ENCODE peak calls at places on chromosomes 12 and 14, in four cellular contexts. K, T, N and F are unnamed samples.

GRCh38 chr14:36281309-36281708 is 39.1 kb downstream of the MBIP start:
- DNase-seq in K (no peak), T (no peak), N (peak; percentile 63), F (no peak)

GRCh38 chr14:34051966-34052657 is 101.2 kb upstream of the EGLN3 start:
- DNase-seq in K (peak; percentile 92), T (no peak), N (no peak), F (no peak)

GRCh38 chr12:42735869-42736361 is 146.4 kb upstream of the PRICKLE1 start:
- DNase-seq in K (peak; percentile 72), T (no peak), N (no peak), F (peak; percentile 64)

GRCh38 chr14:21090194-21090939 is 8.1 kb downstream of the ZNF219 start:
- DNase-seq in K (no peak), T (peak; percentile 64), N (peak; percentile 90), F (no peak)

GRCh38 chr12:86713121-86713520 is 456.9 kb upstream of the MGAT4C start:
- DNase-seq in K (no peak), T (no peak), N (no peak), F (no peak)

GRCh38 chr14:38286481-38286880 is 30.6 kb upstream of the CLEC14A start:
- DNase-seq in K (no peak), T (no peak), N (no peak), F (no peak)

GRCh38 chr12:13171921-13172859 is 24.3 kb upstream of the EMP1 start:
- DNase-seq in K (peak; percentile 69), T (no peak), N (peak; percentile 90), F (no peak)

GRCh38 chr14:51750542-51750941 is 98.8 kb downstream of the FRMD6 start:
- DNase-seq in K (no peak), T (no peak), N (peak; percentile 80), F (no peak)

GRCh38 chr12:12916135-12916956 is 25.0 kb downstream of the GPRC5A start:
- DNase-seq in K (peak; percentile 62), T (peak; percentile 84), N (peak; percentile 98), F (peak; percentile 96)

GRCh38 chr14:39232554-39233415 is 930 bp upstream of the MIA2 start:
- DNase-seq in K (peak; percentile 69), T (no peak), N (no peak), F (no peak)

GRCh38 chr12:109732321-109733305 is 19.0 kb downstream of the FAM222A start:
- DNase-seq in K (no peak), T (peak; percentile 28), N (peak; percentile 44), F (no peak)

GRCh38 chr12:56222531-56222895 is 791 bp upstream of the RNF41 start:
- DNase-seq in K (no peak), T (no peak), N (no peak), F (no peak)

GRCh38 chr12:56221757-56222530 is at the start of gene RNF41:
- DNase-seq in K (peak; percentile 97), T (peak; percentile 98), N (peak; percentile 100), F (peak; percentile 98)

GRCh38 chr12:56224954-56225353 is 812 bp downstream of the NABP2 start:
- DNase-seq in K (no peak), T (no peak), N (peak; percentile 59), F (no peak)

GRCh38 chr12:56224102-56224701 is at the start of gene NABP2:
- DNase-seq in K (peak; percentile 96), T (peak; percentile 98), N (peak; percentile 100), F (peak; percentile 99)

DNA sequence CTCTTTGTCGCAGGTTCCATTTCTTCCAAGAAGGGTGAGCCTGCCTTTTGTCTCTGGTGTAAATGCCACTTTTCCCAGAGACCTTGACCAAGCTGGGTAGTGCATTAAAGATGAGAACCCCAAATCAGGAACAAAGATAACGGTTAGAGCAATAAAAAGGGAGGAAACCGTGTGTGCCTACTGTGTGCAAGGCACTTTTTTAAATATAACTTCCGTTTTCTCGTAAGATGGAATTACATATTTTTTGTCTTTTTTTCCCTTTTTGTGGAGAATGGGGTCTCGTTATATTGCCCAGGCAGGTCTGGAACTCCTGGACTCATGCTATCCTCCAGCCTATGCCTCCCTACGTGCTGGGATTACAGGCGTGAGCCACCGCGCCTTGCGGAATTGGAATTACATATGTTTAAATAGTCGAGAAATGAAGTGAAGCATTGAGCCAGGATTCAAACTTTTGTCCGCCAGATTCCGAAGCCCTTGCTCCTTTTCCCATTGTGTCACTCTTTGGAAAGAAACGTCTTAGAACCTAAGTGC is 506 bp upstream of the NABP2 start:
- DNase-seq in K (no peak), T (no peak), N (no peak), F (no peak)
- H3K4me1 ChIP-seq in K (peaks cover 19% of the 10 kb centered on the region), T (peaks cover 43% of the 10 kb centered on the region), N (peaks cover 5% of the 10 kb centered on the region), F (no peaks in the 10 kb centered on the region)

DNA sequence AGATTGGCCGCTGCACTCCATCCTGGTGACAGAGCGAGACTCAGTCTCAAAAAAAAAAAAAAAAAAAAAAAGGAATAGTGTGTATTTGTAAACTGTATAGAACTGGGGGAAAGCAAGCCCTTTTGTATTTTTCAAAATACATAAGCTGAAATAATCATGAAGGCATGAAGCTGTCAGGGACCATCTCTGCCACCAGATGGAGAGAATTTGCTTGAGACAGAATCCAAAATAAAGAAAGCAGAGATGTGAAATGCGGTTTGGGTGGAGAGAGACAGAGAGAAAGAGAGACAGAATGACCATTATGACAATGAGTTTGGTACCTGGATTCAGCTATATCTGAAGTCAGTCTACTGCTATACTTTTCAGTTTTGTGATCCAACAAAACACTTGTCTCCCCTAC is 155.7 kb upstream of the LRIG3 start:
- DNase-seq in K (no peak), T (no peak), N (no peak), F (no peak)
- TF ChIP-seq CTCF in K (no peak), T (no peak), N (peak; percentile 55), F (no peak)

GRCh38 chr14:77116194-77116817 is 18.2 kb downstream of the CIPC start:
- DNase-seq in K (no peak), T (no peak), N (no peak), F (no peak)

GRCh38 chr14:77114609-77115008 is 16.6 kb downstream of the CIPC start:
- DNase-seq in K (no peak), T (no peak), N (no peak), F (no peak)

GRCh38 chr14:77111021-77111420 is 13.0 kb downstream of the CIPC start:
- DNase-seq in K (peak; percentile 50), T (no peak), N (peak; percentile 87), F (no peak)

GRCh38 chr14:77110286-77110685 is 12.2 kb downstream of the CIPC start:
- DNase-seq in K (no peak), T (no peak), N (no peak), F (no peak)

DNA sequence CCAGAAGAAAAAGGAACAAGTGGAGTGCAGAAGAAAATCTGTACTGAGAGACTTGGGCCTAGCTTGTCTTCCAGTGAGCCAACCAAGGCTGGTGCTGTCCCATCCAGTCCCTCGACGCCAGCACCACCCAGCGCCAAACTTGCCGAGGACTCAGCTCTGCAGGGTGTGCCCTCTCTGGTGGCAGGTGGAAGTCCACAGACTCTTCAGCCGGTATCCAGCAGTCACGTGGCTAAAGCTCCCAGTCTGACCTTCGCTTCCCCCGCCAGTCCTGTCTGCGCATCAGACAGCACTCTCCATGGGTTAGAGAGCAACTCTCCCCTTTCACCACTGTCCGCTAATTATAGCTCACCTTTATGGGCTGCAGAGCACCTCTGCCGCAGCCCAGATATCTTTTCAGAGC is 15.6 kb downstream of the CIPC start:
- DNase-seq in K (no peak), T (no peak), N (no peak), F (no peak)
- H3K36me3 ChIP-seq in K (peaks cover 5% of the 10 kb centered on the region), T (peaks cover 96% of the 10 kb centered on the region), N (peaks cover 60% of the 10 kb centered on the region), F (peaks cover 72% of the 10 kb centered on the region)

GRCh38 chr14:56131004-56131864 is 13.0 kb downstream of the PELI2 start:
- DNase-seq in K (no peak), T (no peak), N (no peak), F (no peak)

GRCh38 chr14:56129941-56130340 is 11.7 kb downstream of the PELI2 start:
- DNase-seq in K (no peak), T (no peak), N (no peak), F (no peak)

GRCh38 chr14:56135001-56135400 is 16.8 kb downstream of the PELI2 start:
- DNase-seq in K (no peak), T (peak; percentile 50), N (no peak), F (no peak)

GRCh38 chr14:56133547-56133946 is 15.3 kb downstream of the PELI2 start:
- DNase-seq in K (no peak), T (no peak), N (peak; percentile 64), F (no peak)

GRCh38 chr14:56131865-56132830 is 13.9 kb downstream of the PELI2 start:
- DNase-seq in K (no peak), T (no peak), N (no peak), F (no peak)
- H3K4me1 ChIP-seq in K (peaks cover 2% of the 10 kb centered on the region), T (peaks cover 49% of the 10 kb centered on the region), N (no peaks in the 10 kb centered on the region), F (peaks cover 38% of the 10 kb centered on the region)

DNA sequence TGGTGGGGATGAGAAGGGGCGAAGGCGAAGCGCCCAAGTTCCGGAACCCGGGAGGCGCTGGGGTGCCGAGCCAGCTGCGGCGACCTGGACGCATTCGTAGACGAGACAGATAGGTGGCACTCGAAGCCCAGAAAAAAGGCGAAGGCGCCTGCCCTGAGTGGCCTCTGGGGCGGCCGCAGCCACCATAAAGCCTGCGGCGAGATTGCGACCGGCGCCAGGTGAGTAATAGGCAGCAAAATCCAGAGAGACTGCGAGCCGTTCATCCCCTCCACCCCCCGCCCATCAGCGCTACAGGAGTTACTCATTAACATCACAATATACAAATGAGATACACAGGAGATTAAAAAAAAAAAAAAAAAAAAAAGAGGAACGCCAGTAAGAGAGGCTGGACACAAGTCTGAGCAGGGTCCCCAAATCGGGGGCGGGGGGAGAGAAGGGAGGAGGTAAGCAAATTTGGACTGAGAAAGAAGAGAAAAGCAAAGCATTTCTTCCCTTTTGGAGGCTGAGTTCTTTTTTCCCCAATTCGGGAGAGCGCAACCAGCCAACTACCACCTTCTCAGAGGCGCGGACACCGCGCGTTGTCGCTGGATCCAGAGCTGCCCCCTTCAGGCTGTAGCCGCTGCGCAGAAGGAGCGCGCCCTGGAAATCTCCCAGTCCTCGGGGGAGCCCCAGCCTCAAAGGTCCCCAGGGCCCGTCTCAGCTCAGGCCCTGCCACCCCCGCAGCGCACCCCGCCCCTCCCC is 15.7 kb downstream of the TBX3 start:
- DNase-seq in K (peak; percentile 79), T (peak; percentile 73), N (peak; percentile 97), F (peak; percentile 82)
- TF ChIP-seq CTCF in K (peak; percentile 31), T (peak; percentile 47), N (peak; percentile 73), F (peak; percentile 28)

GRCh38 chr14:99231181-99231849 is 40.7 kb downstream of the BCL11B start:
- DNase-seq in K (no peak), T (peak; percentile 37), N (peak; percentile 77), F (no peak)
- H3K36me3 ChIP-seq in K (no peaks in the 10 kb centered on the region), T (no peaks in the 10 kb centered on the region), N (peaks cover 5% of the 10 kb centered on the region), F (no peaks in the 10 kb centered on the region)

GRCh38 chr12:15274561-15274967 is 47.7 kb upstream of the PTPRO start:
- DNase-seq in K (no peak), T (no peak), N (no peak), F (no peak)
- H3K4me1 ChIP-seq in K (no peaks in the 10 kb centered on the region), T (peaks cover 33% of the 10 kb centered on the region), N (no peaks in the 10 kb centered on the region), F (no peaks in the 10 kb centered on the region)